ENCODE peak calls at places on chromosomes 6 and 20, in ten cellular contexts. X is NB4, W is gastrocnemius medialis, I is tibial nerve, G is stomach, P is uterus, U is prostate gland, N is Peyer's patch, R is HCT116, S is breast epithelium. Z is an unnamed sample.

GRCh38 chr20:62362991-62363919 is 3.9 kb downstream of the LAMA5 start:
- DNase-seq in X (no peak), I (no peak), R (no peak), G (no peak), N (no peak), S (no peak), W (peak; percentile 11), P (peak; percentile 15), U (peak; percentile 8), Z (no peak)

GRCh38 chr20:3744806-3745685 is 12.6 kb downstream of the HSPA12B start:
- DNase-seq in P (peak; percentile 56), I (peak; percentile 43), X (peak; percentile 87), U (no peak), N (peak; percentile 63), G (peak; percentile 80), R (peak; percentile 88), W (no peak), S (no peak), Z (peak; percentile 92)

GRCh38 chr20:8581451-8582183 is 449.6 kb downstream of the PLCB1 start:
- DNase-seq in I (no peak), X (no peak), R (no peak), S (no peak), N (no peak), P (no peak), G (no peak), U (no peak), W (no peak), Z (no peak)

GRCh38 chr6:169452117-169452868 is 198.6 kb upstream of the THBS2 start:
- DNase-seq in X (no peak), P (peak; percentile 92), R (peak; percentile 45), U (no peak), W (peak; percentile 65), I (peak; percentile 73), N (no peak), S (peak; percentile 84), G (peak; percentile 79), Z (peak; percentile 87)

GRCh38 chr20:11032611-11033010 is 358.8 kb upstream of the JAG1 start:
- DNase-seq in X (no peak), I (no peak), S (no peak), R (no peak), W (no peak), P (no peak), G (no peak), N (no peak), U (no peak), Z (no peak)

GRCh38 chr6:148803979-148804378 is 57.1 kb downstream of the UST start:
- DNase-seq in I (no peak), X (no peak), R (no peak), G (no peak), P (no peak), U (no peak), W (no peak), N (no peak), S (no peak), Z (no peak)

GRCh38 chr6:87700729-87701675 is 1.0 kb downstream of the AKIRIN2 start:
- DNase-seq in G (no peak), X (peak; percentile 81), P (peak; percentile 25), W (peak; percentile 81), R (no peak), N (peak; percentile 38), U (peak; percentile 33), S (peak; percentile 41), I (no peak), Z (no peak)

GRCh38 chr6:34982424-34982852 is 93.4 kb downstream of the ANKS1A start:
- DNase-seq in X (peak; percentile 51), P (no peak), W (no peak), U (no peak), I (no peak), G (no peak), N (no peak), S (no peak), R (no peak), Z (no peak)

GRCh38 chr6:89221971-89222887 is 5.1 kb upstream of the GABRR1 start:
- DNase-seq in U (no peak), P (no peak), X (no peak), W (no peak), I (no peak), S (no peak), N (no peak), G (no peak), R (no peak), Z (no peak)

GRCh38 chr20:6055161-6055783 is 1.4 kb upstream of the LRRN4 start:
- DNase-seq in N (no peak), W (no peak), R (no peak), S (no peak), I (no peak), G (no peak), P (no peak), U (no peak), X (no peak), Z (peak; percentile 42)

GRCh38 chr20:6057704-6058103 is 3.8 kb upstream of the LRRN4 start:
- DNase-seq in P (no peak), S (no peak), W (no peak), G (no peak), R (no peak), X (peak; percentile 71), N (no peak), U (no peak), I (no peak), Z (peak; percentile 50)

GRCh38 chr20:6057139-6057538 is 3.3 kb upstream of the LRRN4 start:
- DNase-seq in I (no peak), W (no peak), X (no peak), G (no peak), R (no peak), P (no peak), N (no peak), S (no peak), U (no peak), Z (peak; percentile 20)

GRCh38 chr20:6053776-6054688 is at the start of gene LRRN4:
- DNase-seq in X (no peak), S (no peak), U (no peak), N (no peak), W (no peak), I (no peak), P (no peak), R (peak; percentile 19), G (peak; percentile 48), Z (no peak)

DNA sequence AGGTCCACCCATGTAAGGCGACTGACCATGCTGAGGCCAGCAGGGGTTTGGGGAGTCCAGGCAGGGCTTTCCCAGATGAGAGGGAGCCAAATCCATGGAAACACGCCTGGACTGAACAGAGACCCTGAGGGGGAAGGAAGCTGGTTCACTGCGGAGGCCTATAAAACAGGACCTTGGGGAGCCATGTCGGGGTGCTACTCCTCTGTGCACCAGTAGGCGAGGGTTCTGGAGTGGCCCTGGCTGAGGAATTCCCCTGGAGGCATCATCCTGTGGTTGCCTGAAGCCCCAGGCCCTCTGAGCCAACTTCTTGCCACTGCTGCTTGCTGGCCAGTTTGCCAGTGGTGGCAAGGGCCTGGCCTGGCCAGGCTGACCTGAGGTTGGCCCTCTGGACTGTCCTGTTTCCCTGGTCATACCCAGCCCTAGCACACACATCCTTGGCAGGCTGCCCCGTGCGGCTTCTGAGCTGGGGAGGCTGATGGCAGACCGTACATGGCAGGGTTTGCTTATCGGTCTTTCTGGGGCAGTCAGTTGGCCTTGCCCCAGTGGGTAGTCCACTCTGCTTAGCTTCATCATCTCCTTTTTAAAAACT is 2.2 kb upstream of the LRRN4 start:
- DNase-seq in S (no peak), U (no peak), P (no peak), G (no peak), R (no peak), X (no peak), I (no peak), N (no peak), W (no peak), Z (no peak)
- TF ChIP-seq CTCF in S (no peak), U (no peak), P (no peak), G (no peak), R (no peak), X (no peak), I (no peak), N (no peak), W (no peak), Z (no peak)

GRCh38 chr20:23420943-23421925 is at the start of gene NAPB:
- DNase-seq in N (peak; percentile 94), U (peak; percentile 93), I (peak; percentile 89), P (peak; percentile 95), X (peak; percentile 96), R (peak; percentile 78), W (peak; percentile 92), G (peak; percentile 94), S (peak; percentile 84), Z (peak; percentile 98)
- TF ChIP-seq POLR2A in N (peak; percentile 80), U (peak; percentile 95), I (peak; percentile 73), P (peak; percentile 93), X (peak; percentile 85), R (no peak), W (peak; percentile 97), G (peak; percentile 43), S (peak; percentile 46), Z (no peak)

GRCh38 chr6:152129606-152130249 is 322.2 kb downstream of the ESR1 start:
- DNase-seq in W (no peak), P (no peak), X (no peak), G (no peak), S (no peak), R (no peak), N (no peak), I (no peak), U (no peak), Z (no peak)
- H3K4me3 ChIP-seq in W (no peak overlapping the region), P (peak overlapping the region; percentile 33), X (no peak overlapping the region), G (peak overlapping the region; percentile 20), S (no peak overlapping the region), R (no peak overlapping the region), N (peak overlapping the region; percentile 37), I (peak overlapping the region; percentile 30), U (no peak overlapping the region), Z (no peak overlapping the region)

GRCh38 chr6:73800997-73801396 is 105.0 kb downstream of the CD109 start:
- DNase-seq in X (no peak), P (no peak), G (no peak), R (no peak), U (no peak), S (no peak), I (no peak), W (no peak), N (no peak), Z (no peak)

GRCh38 chr6:73801652-73802268 is 105.8 kb downstream of the CD109 start:
- DNase-seq in W (no peak), G (no peak), I (no peak), P (no peak), N (no peak), U (no peak), R (no peak), X (no peak), S (no peak), Z (no peak)

GRCh38 chr6:73797861-73798260 is 101.9 kb downstream of the CD109 start:
- DNase-seq in P (no peak), S (no peak), X (no peak), R (no peak), W (no peak), I (no peak), N (no peak), G (no peak), U (no peak), Z (no peak)

GRCh38 chr6:73796881-73797280 is 100.9 kb downstream of the CD109 start:
- DNase-seq in I (no peak), U (no peak), S (no peak), W (no peak), R (no peak), P (no peak), N (no peak), X (no peak), G (no peak), Z (no peak)

DNA sequence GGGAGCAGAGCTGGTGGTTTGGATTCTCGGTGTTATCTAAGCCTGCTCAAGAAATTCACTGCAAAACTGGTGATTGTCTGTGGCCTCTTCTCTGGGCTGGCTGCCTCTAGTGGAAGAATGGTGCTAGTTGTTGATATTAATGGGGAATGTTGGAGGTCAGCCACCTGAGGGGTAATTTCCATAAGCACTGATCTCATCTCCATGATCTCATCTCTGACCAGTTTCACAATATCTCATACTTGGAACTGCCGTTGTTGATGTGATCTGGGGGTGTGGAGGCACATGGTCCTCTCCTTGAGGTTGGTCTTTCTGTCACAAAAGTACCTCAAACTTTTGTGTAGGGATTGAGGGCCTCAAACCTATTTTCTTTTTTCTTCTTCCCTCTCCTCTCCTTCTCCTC is 102.6 kb downstream of the CD109 start:
- DNase-seq in S (peak; percentile 21), I (peak; percentile 19), G (no peak), N (no peak), U (no peak), W (peak; percentile 32), X (peak; percentile 18), P (peak; percentile 43), R (peak; percentile 6), Z (peak; percentile 78)
- TF ChIP-seq CTCF in S (no peak), I (no peak), G (no peak), N (peak; percentile 9), U (no peak), W (no peak), X (no peak), P (peak; percentile 60), R (peak; percentile 20), Z (no peak)

Z was measured in lower leg skin.